ENCODE peak calls at places on chromosomes 12 and 14, in five cellular contexts. H is transverse colon, I is body of pancreas, E is testis, M is suprapubic skin. C is an unnamed sample.

GRCh38 chr14:64788706-64789105 is 84.5 kb downstream of the PLEKHG3 start:
- DNase-seq in H (no peak), I (no peak), E (no peak), M (no peak), C (peak)

GRCh38 chr14:86787782-86788181 is 1205.2 kb downstream of the GALC start:
- DNase-seq in H (no peak), I (no peak), E (no peak), M (no peak), C (no peak)

GRCh38 chr14:64279719-64280668 is 14.2 kb downstream of the ESR2 start:
- DNase-seq in H (no peak), I (no peak), E (no peak), M (no peak), C (no peak)

GRCh38 chr12:38775457-38775856 is 129.9 kb downstream of the CPNE8 start:
- DNase-seq in H (no peak), I (no peak), E (no peak), M (no peak), C (no peak)

GRCh38 chr12:110170535-110171185 is 46.5 kb downstream of the IFT81 start:
- DNase-seq in H (no peak), I (no peak), E (no peak), M (no peak), C (no peak)

GRCh38 chr12:123149828-123150272 is 1.0 kb downstream of the PITPNM2 start:
- DNase-seq in H (no peak), I (no peak), E (peak), M (peak), C (no peak)

GRCh38 chr14:69980457-69981414 is 101.5 kb downstream of the SMOC1 start:
- DNase-seq in H (no peak), I (peak), E (peak), M (no peak), C (no peak)

GRCh38 chr12:54148560-54149439 is 40.0 kb downstream of the SMUG1 start:
- DNase-seq in H (no peak), I (no peak), E (no peak), M (no peak), C (no peak)

GRCh38 chr12:92363295-92364146 is 217.9 kb upstream of the BTG1 start:
- DNase-seq in H (peak), I (peak), E (peak), M (no peak), C (no peak)

GRCh38 chr12:84763112-84763511 is 149.5 kb downstream of the SLC6A15 start:
- DNase-seq in H (no peak), I (no peak), E (no peak), M (no peak), C (no peak)

GRCh38 chr12:21985155-21985554 is 43.9 kb upstream of the ABCC9 start:
- DNase-seq in H (no peak), I (no peak), E (no peak), M (no peak), C (no peak)

GRCh38 chr12:46942579-46942978 is 116.8 kb upstream of the SLC38A4 start:
- DNase-seq in H (no peak), I (no peak), E (no peak), M (no peak), C (peak)

GRCh38 chr12:4031703-4032291 is 158.6 kb upstream of the PARP11 start:
- DNase-seq in H (peak), I (peak), E (no peak), M (no peak), C (no peak)

GRCh38 chr12:92485356-92486348 is 217.1 kb upstream of the PLEKHG7 start:
- DNase-seq in H (no peak), I (no peak), E (no peak), M (no peak), C (no peak)

GRCh38 chr12:89731614-89732013 is 23.0 kb upstream of the ATP2B1 start:
- DNase-seq in H (no peak), I (no peak), E (no peak), M (no peak), C (no peak)

GRCh38 chr14:77337880-77338279 is 17.0 kb downstream of the GSTZ1 start:
- DNase-seq in H (no peak), I (no peak), E (no peak), M (no peak), C (no peak)

GRCh38 chr14:72401632-72402428 is 469.6 kb downstream of the RGS6 start:
- DNase-seq in H (no peak), I (no peak), E (no peak), M (no peak), C (no peak)

GRCh38 chr14:64646103-64646502 is 58.1 kb upstream of the PLEKHG3 start:
- DNase-seq in H (no peak), I (peak), E (no peak), M (no peak), C (no peak)

GRCh38 chr12:80752464-80752863 is 35.8 kb downstream of the MYF5 start:
- DNase-seq in H (no peak), I (no peak), E (no peak), M (no peak), C (no peak)

GRCh38 chr12:89768586-89769482 is 60.2 kb upstream of the ATP2B1 start:
- DNase-seq in H (peak), I (peak), E (peak), M (no peak), C (peak)

GRCh38 chr14:88866305-88866704 is 41.9 kb downstream of the TTC8 start:
- DNase-seq in H (no peak), I (no peak), E (no peak), M (no peak), C (no peak)

GRCh38 chr14:50542941-50543418 is 10.6 kb upstream of the MAP4K5 start:
- DNase-seq in H (peak), I (peak), E (peak), M (no peak), C (no peak)

GRCh38 chr12:39619316-39619659 is 315 bp downstream of the ABCD2 start:
- DNase-seq in H (peak), I (no peak), E (no peak), M (no peak), C (no peak)

GRCh38 chr12:106303202-106303820 is 778 bp downstream of the TCP11L2 start:
- DNase-seq in H (peak), I (peak), E (peak), M (peak), C (peak)

GRCh38 chr12:106304797-106305196 is 2.3 kb downstream of the TCP11L2 start:
- DNase-seq in H (no peak), I (no peak), E (no peak), M (no peak), C (no peak)

GRCh38 chr12:106305376-106305775 is 2.8 kb downstream of the TCP11L2 start:
- DNase-seq in H (no peak), I (no peak), E (no peak), M (no peak), C (no peak)

GRCh38 chr12:106302401-106303201 is at the start of gene TCP11L2:
- DNase-seq in H (peak), I (peak), E (peak), M (peak), C (peak)

DNA sequence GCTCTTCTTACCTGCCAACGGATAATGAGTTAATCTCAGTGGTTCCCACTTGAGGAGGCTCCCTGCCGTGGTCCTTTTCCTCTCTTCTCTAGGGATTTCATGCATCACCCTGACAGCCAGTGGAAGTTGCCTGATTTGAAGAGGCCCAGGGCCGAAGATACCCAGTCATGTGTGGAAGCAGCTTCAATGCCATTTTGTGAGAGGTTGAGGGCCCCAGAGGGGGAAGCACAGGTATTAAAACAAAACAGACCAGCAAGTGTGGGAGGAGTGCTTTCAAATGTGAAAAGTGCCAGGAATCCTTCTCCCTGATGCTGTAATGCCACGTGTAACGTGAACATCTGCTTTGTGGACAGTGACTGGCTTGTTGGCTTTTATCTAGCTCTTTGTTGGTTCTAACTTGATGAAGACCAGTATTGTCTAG is 1.5 kb downstream of the TCP11L2 start:
- DNase-seq in H (no peak), I (no peak), E (no peak), M (no peak), C (no peak)
- TF ChIP-seq POLR2A in H (no peak), I (no peak), E (no peak), M (no peak), C (no peak)

DNA sequence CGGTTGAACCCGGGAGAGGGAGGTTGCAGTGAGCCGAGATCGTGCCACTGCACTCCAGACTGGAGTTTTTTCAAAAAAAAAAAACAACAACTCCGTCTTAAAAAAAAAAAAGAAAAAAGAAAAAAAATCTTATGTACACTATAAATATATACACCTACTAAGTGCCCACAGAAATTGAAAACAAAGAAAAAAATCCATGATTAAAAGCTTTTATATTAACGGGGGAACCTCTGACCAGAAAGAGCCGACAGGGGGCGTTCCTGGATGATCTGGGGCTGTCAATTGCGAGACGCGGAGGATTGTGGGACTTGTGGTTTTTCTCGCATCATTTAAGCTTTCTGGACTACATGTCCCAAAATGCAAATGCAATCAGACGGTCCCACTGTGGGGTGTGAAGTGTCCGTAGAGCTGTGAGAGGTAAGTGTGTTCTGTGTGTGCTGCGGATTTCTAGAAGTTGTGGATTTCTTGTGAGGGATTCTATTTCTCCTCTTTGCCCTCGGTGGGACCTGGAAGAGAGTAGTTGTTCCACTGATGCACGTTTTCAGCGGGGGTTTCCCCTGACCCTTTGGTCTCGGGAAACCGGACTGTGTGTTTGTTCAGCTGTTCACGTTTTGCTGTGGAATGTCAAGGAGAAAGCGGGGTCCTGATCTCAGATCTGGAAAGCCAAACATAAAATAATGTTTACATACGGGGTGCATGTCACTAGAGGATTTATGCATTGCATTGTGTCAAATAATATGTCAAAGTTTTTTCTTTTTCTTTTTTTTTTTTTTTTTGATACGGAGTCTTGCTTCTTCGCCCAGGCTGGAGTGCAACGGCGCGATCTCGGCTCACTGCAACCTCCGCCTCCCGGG is at the start of gene SIRT4:
- DNase-seq in H (peak), I (peak), E (peak), M (peak), C (peak)
- TF ChIP-seq POLR2A in H (no peak), I (peak), E (no peak), M (no peak), C (no peak)

DNA sequence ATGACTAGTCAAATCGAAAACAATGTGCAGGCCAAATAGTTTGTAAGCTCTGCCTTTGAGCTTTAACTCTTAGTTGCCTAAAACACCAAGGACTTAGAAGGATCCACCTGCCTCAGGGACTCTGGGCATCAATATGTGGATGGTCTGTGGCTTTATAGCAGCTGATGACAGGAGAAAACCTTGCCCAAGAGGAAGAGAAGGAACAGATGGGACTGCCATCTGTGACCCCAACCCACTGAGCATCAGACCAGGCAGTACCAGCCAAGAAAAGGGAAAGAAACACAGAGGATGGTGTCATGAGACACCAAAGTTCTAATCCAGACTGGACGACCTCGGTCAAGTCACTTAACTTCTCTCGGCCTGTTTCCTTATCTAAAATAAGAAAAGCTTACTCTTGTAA is 12.7 kb downstream of the TGFB3 start:
- DNase-seq in H (no peak), I (no peak), E (no peak), M (no peak), C (no peak)
- TF ChIP-seq POLR2A in H (no peak), I (no peak), E (no peak), M (no peak), C (no peak)

GRCh38 chr12:49060237-49061156 is at the start of gene KMT2D:
- DNase-seq in H (peak), I (peak), E (peak), M (peak), C (peak)
- TF ChIP-seq POLR2A in H (peak), I (peak), E (no peak), M (peak), C (peak)

GRCh38 chr14:35046048-35046750 is at the start of gene FAM177A1:
- DNase-seq in H (peak), I (peak), E (peak), M (peak), C (peak)

GRCh38 chr14:35047961-35048513 is 2.0 kb downstream of the FAM177A1 start:
- DNase-seq in H (no peak), I (no peak), E (no peak), M (no peak), C (no peak)

GRCh38 chr14:35046751-35047536 is 872 bp downstream of the FAM177A1 start:
- DNase-seq in H (peak), I (peak), E (peak), M (peak), C (peak)

GRCh38 chr14:35044939-35045797 is 904 bp upstream of the FAM177A1 start:
- DNase-seq in H (no peak), I (peak), E (no peak), M (no peak), C (no peak)

DNA sequence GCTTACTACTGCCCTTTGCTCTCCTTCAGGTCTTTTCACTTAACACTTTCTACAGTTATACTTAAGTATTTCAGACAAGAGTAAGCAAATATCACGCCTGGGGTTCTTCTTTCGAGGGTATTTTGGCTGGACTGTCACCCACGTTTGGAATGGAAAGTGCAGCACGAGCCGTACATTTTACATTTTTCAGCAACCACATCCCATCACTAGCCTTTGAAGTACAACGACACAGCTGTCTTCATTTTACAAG is 349 bp upstream of the FAM177A1 start:
- DNase-seq in H (no peak), I (no peak), E (no peak), M (no peak), C (no peak)
- TF ChIP-seq POLR2A in H (no peak), I (no peak), E (no peak), M (peak), C (no peak)

GRCh38 chr12:108321688-108322087 is 17.4 kb downstream of the CMKLR1 start:
- DNase-seq in H (no peak), I (no peak), E (no peak), M (no peak), C (no peak)

GRCh38 chr12:108319277-108320234 is 19.6 kb downstream of the CMKLR1 start:
- DNase-seq in H (no peak), I (no peak), E (no peak), M (no peak), C (no peak)

GRCh38 chr12:108318472-108319275 is 20.4 kb downstream of the CMKLR1 start:
- DNase-seq in H (no peak), I (no peak), E (no peak), M (no peak), C (no peak)

GRCh38 chr12:108322998-108323397 is 16.1 kb downstream of the CMKLR1 start:
- DNase-seq in H (no peak), I (no peak), E (no peak), M (no peak), C (no peak)

DNA sequence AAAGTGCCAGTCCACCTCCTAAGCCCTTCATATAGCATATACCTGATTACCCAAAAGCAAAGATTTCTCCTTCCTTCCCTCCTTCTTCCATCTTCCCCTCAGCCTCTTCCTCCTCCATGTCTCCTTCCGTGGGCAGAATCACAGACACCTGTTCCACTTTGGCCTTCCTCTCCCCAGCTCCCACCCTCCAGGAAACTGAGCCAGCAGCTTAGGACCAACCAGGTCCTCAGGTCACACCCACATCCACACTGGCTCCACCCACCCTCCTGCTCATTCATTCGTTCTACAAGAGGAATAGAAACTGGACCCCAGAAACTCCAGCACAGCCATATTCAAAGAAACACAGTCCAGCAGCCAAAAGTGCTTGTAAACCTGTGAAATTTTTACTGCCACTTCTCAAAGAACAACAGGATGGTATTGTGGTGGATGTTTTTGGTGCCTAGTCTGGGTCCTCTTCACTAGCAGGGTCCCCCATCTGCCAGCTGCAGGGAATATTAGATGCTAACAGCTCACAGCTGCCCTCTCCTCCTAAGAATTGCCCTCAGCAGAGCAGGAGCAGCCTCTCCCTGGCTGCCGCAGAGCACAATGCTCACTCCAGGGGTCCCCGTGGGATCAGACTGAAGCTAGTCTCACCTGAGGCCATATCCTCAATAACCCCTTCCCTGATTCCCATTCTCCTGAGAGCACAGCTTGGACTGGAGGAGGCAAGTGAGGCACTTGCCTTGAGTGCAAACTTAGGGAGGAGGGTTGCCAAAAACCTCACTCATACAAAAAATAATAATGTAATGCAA is 18.4 kb downstream of the CMKLR1 start:
- DNase-seq in H (no peak), I (no peak), E (no peak), M (no peak), C (no peak)
- TF ChIP-seq POLR2A in H (no peak), I (no peak), E (no peak), M (no peak), C (no peak)

GRCh38 chr12:104691661-104692334 is 235.1 kb downstream of the CHST11 start:
- DNase-seq in H (no peak), I (no peak), E (no peak), M (no peak), C (no peak)

GRCh38 chr12:104694161-104694560 is 237.4 kb downstream of the CHST11 start:
- DNase-seq in H (no peak), I (no peak), E (no peak), M (no peak), C (no peak)

GRCh38 chr12:104694711-104695110 is 238.0 kb downstream of the CHST11 start:
- DNase-seq in H (no peak), I (no peak), E (no peak), M (no peak), C (no peak)

GRCh38 chr12:104693493-104693892 is 236.7 kb downstream of the CHST11 start:
- DNase-seq in H (no peak), I (no peak), E (no peak), M (no peak), C (no peak)

DNA sequence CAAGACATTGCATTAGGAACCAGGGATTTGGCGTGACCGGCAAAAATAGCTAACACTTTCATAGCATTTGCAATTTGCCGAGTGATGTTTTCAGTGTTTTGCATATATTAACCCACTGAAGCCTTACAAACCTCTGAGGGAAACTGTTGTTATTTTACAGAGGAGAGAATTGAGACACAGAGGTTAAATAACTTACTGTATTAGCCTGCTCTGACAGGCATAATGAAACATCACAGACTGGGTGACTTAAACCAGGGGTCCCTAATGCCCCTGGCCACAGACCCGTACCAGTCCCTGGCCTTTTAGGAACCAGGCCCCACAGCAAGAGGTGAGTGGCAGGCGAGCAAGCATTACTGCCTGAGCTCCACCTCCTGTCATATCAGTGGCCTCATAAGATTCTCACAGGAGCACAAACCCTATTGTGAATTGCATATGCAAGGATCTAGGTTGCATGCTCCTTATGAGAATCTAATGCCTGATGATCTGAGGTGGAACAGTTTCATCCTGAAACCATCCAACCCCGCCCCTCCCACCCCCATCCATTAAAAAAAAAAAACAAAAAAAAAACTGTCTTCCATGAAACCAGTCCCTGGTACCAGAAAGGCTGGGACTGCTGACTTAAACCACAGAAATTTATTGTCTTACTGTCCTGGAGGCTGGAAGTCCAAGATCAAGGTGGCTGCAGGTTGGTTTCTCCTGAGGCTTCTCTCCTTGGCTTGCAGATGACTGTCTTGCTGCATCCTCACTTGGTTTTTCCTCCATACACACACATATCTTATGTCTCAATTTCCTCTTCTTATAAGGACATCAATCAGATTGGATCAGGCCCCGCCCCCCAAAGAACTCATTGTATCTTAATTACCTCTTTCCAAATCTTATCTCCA is 235.8 kb downstream of the CHST11 start:
- DNase-seq in H (no peak), I (no peak), E (no peak), M (no peak), C (no peak)
- TF ChIP-seq POLR2A in H (no peak), I (no peak), E (no peak), M (no peak), C (no peak)